ENCODE peak calls at places on chromosomes 4 and X, in eight cellular contexts. S, M, G, Y, Q, U, E and K are unnamed samples. For H3K36me3, the result is how much of the 10 kb centered on the place peaks cover.

GRCh38 chrX:78747471-78747870 is at the start of gene LPAR4:
- DNase-seq in S (no peak), U (no peak), G (no peak), M (no peak), E (peak), Y (no peak), Q (no peak), K (peak)

GRCh38 chr4:8723222-8723980 is 130.8 kb downstream of the CPZ start:
- DNase-seq in U (no peak), E (no peak), Q (no peak), M (peak), S (no peak), Y (peak), G (no peak), K (no peak)

GRCh38 chrX:78517124-78517523 is 142.0 kb downstream of the RTL3 start:
- DNase-seq in S (no peak), G (no peak), M (no peak), E (peak), Q (no peak), Y (no peak), U (peak), K (no peak)

GRCh38 chrX:28920554-28920953 is 333.3 kb downstream of the IL1RAPL1 start:
- DNase-seq in S (no peak), U (no peak), Y (no peak), Q (no peak), M (no peak), E (peak), G (peak), K (no peak)

GRCh38 chrX:154401045-154401799 is 3.0 kb downstream of the RPL10 start:
- DNase-seq in M (no peak), Y (peak), Q (peak), E (peak), S (no peak), G (peak), U (no peak), K (no peak)

GRCh38 chr4:169100656-169101055 is 90.6 kb upstream of the CBR4 start:
- DNase-seq in Y (no peak), S (no peak), Q (no peak), U (no peak), E (no peak), G (no peak), M (no peak), K (no peak)

GRCh38 chrX:52425710-52426245 is 57.0 kb downstream of the XAGE2 start:
- DNase-seq in S (no peak), U (no peak), G (peak), M (no peak), Q (no peak), E (peak), Y (peak), K (no peak)

GRCh38 chrX:123169247-123169901 is 14.7 kb upstream of the GRIA3 start:
- DNase-seq in Q (peak), S (no peak), U (peak), G (no peak), M (no peak), Y (no peak), E (peak), K (peak)

GRCh38 chrX:136055651-136056221 is 70.5 kb downstream of the SLC9A6 start:
- DNase-seq in U (no peak), Y (no peak), S (no peak), E (peak), G (peak), Q (no peak), M (no peak), K (no peak)

GRCh38 chrX:111039606-111040005 is 56.4 kb upstream of the PAK3 start:
- DNase-seq in U (peak), M (no peak), G (no peak), S (no peak), Y (no peak), E (peak), Q (no peak), K (no peak)

GRCh38 chrX:107025538-107025937 is 25.5 kb upstream of the MORC4 start:
- DNase-seq in S (no peak), Q (peak), E (peak), M (no peak), Y (no peak), U (peak), G (peak), K (no peak)

GRCh38 chr4:13347517-13348125 is 136.5 kb downstream of the RAB28 start:
- DNase-seq in S (no peak), M (no peak), U (peak), Y (no peak), G (peak), E (peak), Q (no peak), K (no peak)

GRCh38 chrX:46965125-46965758 is 53.0 kb downstream of the JADE3 start:
- DNase-seq in M (no peak), G (peak), Q (no peak), Y (no peak), S (no peak), U (peak), E (peak), K (no peak)

GRCh38 chr4:113919611-113920010 is 59.8 kb downstream of the ARSJ start:
- DNase-seq in M (no peak), G (peak), S (no peak), Q (no peak), U (peak), Y (no peak), E (peak), K (no peak)

GRCh38 chrX:11437642-11438379 is 144.6 kb downstream of the AMELX start:
- DNase-seq in M (peak), U (no peak), E (peak), Q (peak), G (peak), S (no peak), Y (peak), K (no peak)

GRCh38 chr4:13102344-13102743 is 381.8 kb downstream of the RAB28 start:
- DNase-seq in Y (no peak), G (no peak), U (no peak), Q (no peak), E (peak), M (no peak), S (no peak), K (no peak)

GRCh38 chr4:54322817-54323417 is 93.8 kb downstream of the PDGFRA start:
- DNase-seq in E (peak), Q (peak), Y (peak), M (peak), G (peak), S (peak), U (peak), K (peak)

GRCh38 chr4:19213388-19213787 is 1038.3 kb upstream of the SLIT2 start:
- DNase-seq in M (no peak), Q (no peak), Y (no peak), S (no peak), E (peak), G (peak), U (no peak), K (no peak)

DNA sequence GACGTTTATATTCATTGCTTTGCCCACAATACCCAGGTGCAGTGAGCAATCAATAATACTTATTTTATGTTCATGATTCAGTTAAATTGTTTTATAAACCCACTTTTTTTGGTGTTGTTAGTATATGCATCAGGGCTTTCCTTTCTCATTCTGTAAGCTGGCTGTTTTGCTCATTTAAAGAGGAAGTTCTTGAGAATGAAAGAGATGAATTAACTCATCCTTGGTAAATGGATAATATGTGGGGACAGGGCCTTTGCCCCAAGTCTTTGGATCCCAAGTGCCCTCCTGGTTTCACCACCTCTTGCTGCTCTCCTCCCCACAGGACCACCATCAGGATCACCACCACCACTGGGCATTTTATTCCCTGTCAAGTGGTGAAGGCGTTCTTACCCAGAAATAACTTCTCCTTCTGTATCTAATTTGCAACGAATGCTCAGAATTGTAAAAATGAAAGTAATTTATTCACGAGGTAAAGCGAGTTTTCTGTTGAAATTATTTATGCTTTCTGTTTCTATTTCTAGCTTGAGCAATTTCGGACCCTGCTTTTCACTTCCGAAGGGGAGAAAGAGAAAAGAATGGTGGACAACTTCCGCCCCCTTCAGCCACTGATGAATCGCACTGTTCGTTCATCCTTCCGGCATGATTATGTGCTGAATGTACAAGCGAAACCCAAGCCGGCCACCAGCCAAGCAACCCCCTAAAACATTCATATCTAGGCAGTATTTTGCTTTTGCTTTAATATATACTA is 8.1 kb upstream of the ZRSR2 start:
- DNase-seq in G (no peak), S (no peak), E (no peak), Y (no peak), M (peak), Q (no peak), U (no peak), K (no peak)
- TF ChIP-seq CTCF in G (no peak), S (no peak), E (no peak), Y (no peak), M (no peak), Q (no peak), U (no peak), K (no peak)

GRCh38 chr4:786861-787300 is 39.0 kb downstream of the CPLX1 start:
- DNase-seq in U (no peak), S (no peak), E (no peak), G (no peak), Q (no peak), M (no peak), Y (no peak), K (no peak)
- H3K4me3 ChIP-seq in U (no peak), S (no peak), E (no peak), G (no peak), Q (no peak), M (peak), Y (no peak), K (no peak)

GRCh38 chr4:37467223-37467622 is 219.0 kb downstream of the RELL1 start:
- DNase-seq in M (no peak), Q (no peak), S (no peak), E (no peak), G (no peak), Y (no peak), U (no peak), K (no peak)

GRCh38 chr4:37464373-37464772 is 219.8 kb downstream of the NWD2 start:
- DNase-seq in Y (no peak), Q (no peak), U (no peak), M (no peak), E (no peak), G (no peak), S (no peak), K (no peak)

GRCh38 chr4:37463033-37463432 is 218.5 kb downstream of the NWD2 start:
- DNase-seq in M (peak), E (no peak), Q (no peak), G (no peak), U (no peak), Y (no peak), S (no peak), K (no peak)

GRCh38 chr4:37463457-37463856 is 218.9 kb downstream of the NWD2 start:
- DNase-seq in U (no peak), M (peak), Q (no peak), G (no peak), E (no peak), S (no peak), Y (no peak), K (no peak)

GRCh38 chr4:37461801-37462200 is 217.3 kb downstream of the NWD2 start:
- DNase-seq in Q (no peak), M (no peak), S (no peak), U (no peak), E (no peak), G (no peak), Y (no peak), K (no peak)
- H3K36me3 ChIP-seq in Q (under half), M (under half), S (under half), U (under half), E (under half), G (under half), Y (under half), K (under half)

GRCh38 chr4:31192372-31192771 is 472.2 kb downstream of the PCDH7 start:
- DNase-seq in U (no peak), M (no peak), E (no peak), Q (no peak), S (no peak), Y (no peak), G (no peak), K (no peak)

GRCh38 chr4:31194823-31195222 is 474.7 kb downstream of the PCDH7 start:
- DNase-seq in M (no peak), G (no peak), Q (no peak), Y (no peak), E (no peak), U (no peak), S (no peak), K (no peak)

GRCh38 chr4:31189938-31190337 is 469.8 kb downstream of the PCDH7 start:
- DNase-seq in Y (no peak), Q (no peak), G (no peak), S (no peak), E (no peak), M (no peak), U (no peak), K (no peak)

GRCh38 chr4:31187979-31188378 is 467.8 kb downstream of the PCDH7 start:
- DNase-seq in S (no peak), M (no peak), G (no peak), Y (no peak), E (no peak), U (no peak), Q (no peak), K (no peak)

DNA sequence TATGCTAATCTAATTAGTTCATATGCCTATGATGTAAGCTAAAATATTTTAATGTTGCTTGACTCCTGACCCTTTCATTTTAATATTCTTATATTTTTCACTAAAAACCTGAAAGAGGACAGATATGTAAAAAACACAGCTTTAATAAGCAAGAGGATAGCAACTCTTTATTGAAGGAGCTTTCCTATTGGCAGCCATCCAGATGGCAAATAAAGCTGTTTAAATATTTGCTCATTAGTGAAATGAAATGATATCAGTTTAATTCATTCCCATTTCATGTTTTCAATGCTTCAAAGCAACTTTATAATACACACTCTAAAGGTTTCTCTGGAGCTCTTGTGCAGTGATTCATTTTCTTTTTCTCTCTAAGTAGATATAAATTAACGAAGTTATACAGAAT is 473.3 kb downstream of the PCDH7 start:
- DNase-seq in Y (no peak), G (no peak), Q (no peak), E (no peak), M (no peak), U (no peak), S (no peak), K (no peak)
- TF ChIP-seq CTCF in Y (no peak), G (no peak), Q (no peak), E (no peak), M (no peak), U (no peak), S (no peak), K (no peak)

DNA sequence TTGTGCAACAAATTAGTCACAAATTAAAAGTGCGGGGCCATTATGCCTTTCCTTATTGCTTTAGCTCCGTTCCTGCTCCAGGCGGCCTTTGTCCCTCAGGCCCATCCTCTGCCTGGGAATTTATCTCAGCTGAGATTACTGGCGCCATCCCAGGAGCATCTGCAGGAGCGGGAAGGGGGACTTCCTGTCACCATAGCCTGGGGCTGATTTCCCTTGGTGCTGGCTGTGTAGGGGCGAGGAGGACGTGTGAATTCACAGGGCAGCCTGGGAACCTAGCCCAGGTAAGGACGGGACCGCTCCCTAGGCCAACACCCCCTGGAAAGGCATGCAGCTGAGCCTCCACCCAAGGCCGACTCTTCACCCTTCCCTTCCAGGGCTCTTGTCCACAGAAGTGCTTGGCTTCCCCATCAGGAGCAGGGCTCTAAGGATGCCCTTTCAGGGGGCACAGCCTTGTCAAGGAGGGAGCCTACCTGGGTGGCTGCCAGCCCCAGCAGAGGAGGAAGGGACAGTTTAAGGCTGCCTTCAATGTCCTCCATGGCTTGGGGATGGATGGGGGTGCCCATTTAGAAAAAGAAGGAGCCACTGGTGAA is 72.6 kb upstream of the NKX1-1 start:
- DNase-seq in Y (peak), E (no peak), S (no peak), M (no peak), Q (no peak), G (no peak), U (no peak), K (no peak)
- H3K4me3 ChIP-seq in Y (no peak), E (no peak), S (no peak), M (no peak), Q (no peak), G (no peak), U (no peak), K (no peak)

GRCh38 chr4:118738090-118738489 is 52.9 kb downstream of the METTL14 start:
- DNase-seq in U (no peak), G (no peak), Y (no peak), E (no peak), S (no peak), Q (no peak), M (no peak), K (no peak)

GRCh38 chr4:118736867-118737266 is 51.7 kb downstream of the METTL14 start:
- DNase-seq in G (no peak), M (no peak), Q (no peak), S (no peak), E (no peak), U (no peak), Y (no peak), K (no peak)

GRCh38 chr4:118740869-118741268 is 55.7 kb downstream of the METTL14 start:
- DNase-seq in Y (no peak), G (no peak), U (no peak), M (no peak), S (no peak), E (no peak), Q (no peak), K (no peak)

GRCh38 chr4:118741456-118741855 is 56.3 kb downstream of the METTL14 start:
- DNase-seq in Y (no peak), E (no peak), U (no peak), M (no peak), Q (no peak), G (peak), S (no peak), K (no peak)

GRCh38 chr4:118738999-118739690 is 54.0 kb downstream of the METTL14 start:
- DNase-seq in Y (no peak), U (no peak), Q (no peak), M (no peak), G (no peak), E (no peak), S (no peak), K (no peak)
- H3K36me3 ChIP-seq in Y (under half), U (under half), Q (half or more), M (under half), G (under half), E (under half), S (under half), K (under half)